ENCODE peak calls at places on chromosome 12, in six cellular contexts. K is progenitor cell of endocrine pancreas; N is activated gamma-delta T cell treated with Interleukin-2 at 50 U/mL for 16 hours; I is retina; B is stimulated activated CD4-positive, alpha-beta T cell treated with anti-CD3 and anti-CD28 coated beads, Interleukin-4, amount 100 ng/mL, for 24 hours; L is cardiac fibroblast. H is an unnamed sample.

GRCh38 chr12:111435661-111436201 is 30.0 kb downstream of the SH2B3 start:
- DNase-seq in K (no peak), N (no peak), I (no peak), B (no peak), L (no peak), H (no peak)

GRCh38 chr12:52884526-52885293 is 20.2 kb downstream of the KRT8 start:
- DNase-seq in K (peak), N (peak), I (peak), B (peak), L (peak), H (no peak)

GRCh38 chr12:132422057-132423043 is 67.6 kb upstream of the FBRSL1 start:
- DNase-seq in K (no peak), N (no peak), I (no peak), B (no peak), L (no peak), H (no peak)

GRCh38 chr12:4292266-4293063 is 18.9 kb downstream of the CCND2 start:
- DNase-seq in K (no peak), N (no peak), I (no peak), B (no peak), L (no peak), H (no peak)

GRCh38 chr12:89946518-89946917 is 237.9 kb upstream of the ATP2B1 start:
- DNase-seq in K (no peak), N (no peak), I (no peak), B (no peak), L (no peak), H (no peak)

GRCh38 chr12:131122631-131123030 is 168.9 kb downstream of the ADGRD1 start:
- DNase-seq in K (no peak), N (no peak), I (no peak), B (no peak), L (no peak), H (no peak)

GRCh38 chr12:91210144-91210543 is 27.5 kb upstream of the DCN start:
- DNase-seq in K (no peak), N (no peak), I (no peak), B (no peak), L (peak), H (no peak)

GRCh38 chr12:115149685-115150378 is 465.9 kb upstream of the TBX3 start:
- DNase-seq in K (no peak), N (no peak), I (no peak), B (no peak), L (peak), H (peak)

GRCh38 chr12:55058082-55058481 is 38.3 kb downstream of the NEUROD4 start:
- DNase-seq in K (no peak), N (no peak), I (no peak), B (no peak), L (no peak), H (no peak)

GRCh38 chr12:88970742-88971141 is 381.6 kb downstream of the DUSP6 start:
- DNase-seq in K (no peak), N (no peak), I (no peak), B (no peak), L (no peak), H (no peak)